ENCODE peak calls at places on chromosomes 3 and 15, in five cellular contexts. O is K562, V is hepatocyte, S is mammary epithelial cell, R is astrocyte. N is an unnamed sample.

GRCh38 chr3:177279118-177279815 is 82.0 kb upstream of the TBL1XR1 start:
- DNase-seq in V (no peak), O (no peak), R (peak), S (no peak), N (no peak)

GRCh38 chr3:107796786-107797185 is 274.0 kb downstream of the BBX start:
- DNase-seq in V (peak), O (no peak), S (peak), R (peak), N (no peak)

GRCh38 chr15:64151727-64152506 is at the start of gene SNX22:
- DNase-seq in V (peak), S (no peak), R (no peak), O (no peak), N (peak)

GRCh38 chr15:59296181-59296617 is 76.5 kb downstream of the MYO1E start:
- DNase-seq in S (peak), O (no peak), V (no peak), R (peak), N (no peak)

GRCh38 chr15:84982301-84982920 is 755 bp downstream of the PDE8A start:
- DNase-seq in O (no peak), V (peak), S (peak), R (no peak), N (peak)

GRCh38 chr3:150544040-150544439 is 2.3 kb downstream of the SERP1 start:
- DNase-seq in S (peak), V (peak), O (no peak), R (peak), N (no peak)

GRCh38 chr3:195462308-195462610 is 19.4 kb upstream of the ACAP2 start:
- DNase-seq in O (no peak), S (no peak), V (no peak), R (no peak), N (no peak)

GRCh38 chr3:188861847-188862740 is 309.7 kb upstream of the TPRG1 start:
- DNase-seq in O (no peak), V (no peak), R (peak), S (peak), N (no peak)

GRCh38 chr3:8313591-8314298 is 187.9 kb upstream of the LMCD1 start:
- DNase-seq in O (no peak), V (peak), S (no peak), R (no peak), N (no peak)

GRCh38 chr15:47384316-47384715 is 333.0 kb upstream of the SEMA6D start:
- DNase-seq in O (no peak), V (peak), S (peak), R (peak), N (peak)

GRCh38 chr3:47422743-47423142 is 41.9 kb downstream of the PTPN23 start:
- DNase-seq in R (no peak), O (no peak), V (no peak), S (no peak), N (no peak)
- TF ChIP-seq EZH2 in R (no peak), O (no peak), V (no peak), S (no peak), N (no peak)

GRCh38 chr3:168088106-168088722 is 7.5 kb downstream of the GOLIM4 start:
- DNase-seq in V (no peak), O (peak), R (no peak), S (no peak), N (peak)
- TF ChIP-seq CTCF in V (peak), O (peak), R (peak), S (peak), N (peak)

DNA sequence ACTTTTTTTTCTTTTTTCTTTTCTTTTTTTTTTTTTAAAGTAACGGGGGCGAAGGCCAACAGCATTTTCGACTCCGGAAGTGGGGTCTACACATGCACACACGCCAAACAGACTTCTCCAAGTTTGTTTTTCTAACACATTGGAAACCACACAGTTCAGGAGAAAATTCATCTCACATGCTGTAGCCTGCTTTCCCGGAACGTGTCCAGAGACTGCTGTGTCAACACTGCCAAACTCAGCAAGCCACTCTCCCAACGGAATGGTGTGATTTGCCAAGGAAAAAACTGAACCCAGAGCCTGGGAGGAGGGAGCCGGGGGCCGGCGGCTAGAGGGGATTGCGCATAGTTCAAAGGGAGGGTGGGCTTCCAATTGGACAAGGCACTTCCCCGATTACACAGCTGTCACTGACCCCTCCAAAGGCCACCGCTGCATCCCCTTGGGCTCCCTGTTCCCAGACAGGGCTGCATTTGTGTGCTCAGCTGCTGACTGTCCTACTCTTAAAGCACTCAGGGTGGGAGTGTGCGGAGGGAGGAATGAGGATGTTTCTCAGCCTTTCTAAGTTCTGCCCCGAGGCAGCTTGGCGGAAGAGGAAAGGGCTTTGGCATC is 256.1 kb downstream of the ZNF621 start:
- DNase-seq in O (no peak), R (peak), S (peak), V (peak), N (no peak)
- TF ChIP-seq EZH2 in O (no peak), R (no peak), S (no peak), V (no peak), N (no peak)

GRCh38 chr3:153439780-153440179 is 277.8 kb downstream of the RAP2B start:
- DNase-seq in V (no peak), R (no peak), O (peak), S (no peak), N (no peak)
- TF ChIP-seq CTCF in V (no peak), R (no peak), O (peak), S (no peak), N (no peak)

DNA sequence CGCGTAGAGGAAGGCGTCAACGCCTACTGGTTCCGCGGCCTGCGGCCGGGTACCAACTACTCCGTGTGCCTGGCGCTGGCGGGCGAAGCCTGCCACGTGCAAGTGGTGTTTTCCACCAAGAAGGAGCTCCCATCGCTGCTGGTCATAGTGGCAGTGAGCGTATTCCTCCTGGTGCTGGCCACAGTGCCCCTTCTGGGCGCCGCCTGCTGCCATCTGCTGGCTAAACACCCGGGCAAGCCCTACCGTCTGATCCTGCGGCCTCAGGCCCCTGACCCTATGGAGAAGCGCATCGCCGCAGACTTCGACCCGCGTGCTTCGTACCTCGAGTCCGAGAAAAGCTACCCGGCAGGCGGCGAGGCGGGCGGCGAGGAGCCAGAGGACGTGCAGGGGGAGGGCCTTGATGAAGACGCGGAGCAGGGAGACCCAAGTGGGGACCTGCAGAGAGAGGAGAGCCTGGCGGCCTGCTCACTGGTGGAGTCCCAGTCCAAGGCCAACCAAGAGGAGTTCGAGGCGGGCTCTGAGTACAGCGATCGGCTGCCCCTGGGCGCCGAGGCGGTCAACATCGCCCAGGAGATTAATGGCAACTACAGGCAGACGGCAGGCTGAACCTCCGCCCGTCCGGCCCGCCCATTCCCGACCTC is 4.1 kb downstream of the ISLR2 start:
- DNase-seq in R (no peak), V (peak), O (no peak), S (no peak), N (peak)
- TF ChIP-seq EZH2 in R (peak), V (peak), O (no peak), S (no peak), N (peak)

DNA sequence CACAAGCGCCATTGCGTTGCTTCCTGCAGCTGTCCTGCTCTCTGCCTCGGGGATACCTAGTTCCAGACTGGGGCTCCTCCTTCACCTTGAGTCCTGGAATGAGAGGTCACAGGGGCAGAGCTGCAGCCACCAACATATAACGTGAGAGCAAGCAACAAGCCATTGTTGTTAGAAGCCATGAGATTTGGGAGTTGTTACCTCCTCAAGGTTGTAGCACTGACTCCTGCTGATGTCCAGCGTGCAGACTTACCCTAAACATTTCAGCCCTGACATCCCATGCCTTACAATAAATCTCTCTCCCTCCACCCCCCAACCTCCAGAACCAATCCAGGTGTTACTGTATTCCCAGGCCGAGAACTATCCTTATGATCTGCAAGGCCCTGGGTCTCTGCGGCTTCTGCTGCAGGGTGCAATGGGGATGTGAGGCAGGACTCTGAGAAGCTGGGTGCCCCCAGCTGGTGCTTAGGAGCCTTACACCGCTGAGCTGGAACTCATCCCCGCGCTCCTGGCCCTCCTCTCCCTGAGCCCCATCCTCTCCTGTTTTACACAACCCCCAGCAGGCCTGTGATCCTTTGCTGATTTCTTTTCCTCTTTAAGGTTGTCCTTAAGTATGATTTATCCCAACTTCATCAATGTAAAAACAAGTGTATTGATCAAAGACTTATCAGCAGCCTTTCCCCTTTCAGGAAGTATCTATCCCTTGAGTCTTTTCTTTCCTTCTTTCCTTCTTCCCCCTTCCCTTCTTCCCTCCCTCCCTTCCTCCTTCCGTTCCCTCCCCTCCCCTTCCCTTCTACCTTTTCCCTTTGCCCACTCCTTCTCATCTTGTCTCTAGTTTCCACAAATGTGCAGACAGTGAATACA is 84.2 kb upstream of the ABHD2 start:
- DNase-seq in O (peak), R (peak), S (no peak), V (peak), N (peak)
- TF ChIP-seq CTCF in O (peak), R (peak), S (no peak), V (peak), N (peak)

GRCh38 chr3:159674583-159674982 is 314.1 kb upstream of the IL12A start:
- DNase-seq in O (no peak), R (no peak), S (peak), V (no peak), N (no peak)
- TF ChIP-seq EZH2 in O (no peak), R (no peak), S (no peak), V (no peak), N (no peak)

GRCh38 chr3:122727279-122727678 is 46.6 kb downstream of the PARP14 start:
- DNase-seq in O (no peak), V (no peak), R (no peak), S (no peak), N (no peak)

GRCh38 chr3:122728756-122729514 is 48.3 kb downstream of the PARP14 start:
- DNase-seq in R (no peak), O (no peak), S (no peak), V (no peak), N (no peak)

GRCh38 chr3:122728186-122728585 is 47.5 kb downstream of the PARP14 start:
- DNase-seq in R (no peak), V (no peak), S (no peak), O (no peak), N (no peak)

GRCh38 chr3:122727766-122728165 is 47.1 kb downstream of the PARP14 start:
- DNase-seq in S (no peak), V (no peak), O (no peak), R (no peak), N (no peak)

DNA sequence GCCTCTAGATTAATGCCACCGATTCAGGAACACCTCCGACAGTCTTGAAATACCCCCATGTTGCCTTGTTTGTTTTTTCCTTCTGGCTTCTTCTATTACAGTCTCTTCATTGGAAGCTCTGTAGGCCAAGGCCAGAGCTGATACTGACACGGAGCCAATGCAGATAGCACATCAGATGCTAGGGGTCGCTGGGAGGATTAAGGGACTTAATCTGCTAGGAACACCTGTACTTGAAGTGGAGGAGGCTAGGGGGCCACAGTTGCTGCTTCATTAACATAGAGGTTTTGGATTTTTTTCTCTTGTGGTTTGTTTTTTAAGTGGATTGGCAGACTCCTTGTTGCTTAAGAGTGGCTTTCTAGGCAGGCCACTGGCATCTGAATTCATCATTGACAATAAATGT is 49.6 kb downstream of the PARP14 start:
- DNase-seq in R (no peak), S (no peak), V (no peak), O (peak), N (no peak)
- TF ChIP-seq CTCF in R (no peak), S (no peak), V (no peak), O (peak), N (no peak)